ENCODE peak calls at places on chromosomes 12 and 14, in eight cellular contexts. U is A673; E is iris pigment epithelial cell; T is HTR-8/SVneo; B is activated naive CD4-positive, alpha-beta T cell treated with Interleukin-2 at 50 U/mL for 16 hours; Q is hepatocyte; N is stimulated activated CD4-positive, alpha-beta T cell treated with anti-CD3 and anti-CD28 coated beads, TNF-alpha, amount 100 ng/mL, for 1 hour; W is naive thymus-derived CD8-positive, alpha-beta T cell. K is an unnamed sample.

GRCh38 chr14:56487090-56487667 is 92.4 kb upstream of the TMEM260 start:
- DNase-seq in U (peak), E (peak), T (peak), B (no peak), Q (peak), N (no peak), W (no peak), K (peak)

GRCh38 chr12:49953961-49954835 is 3.7 kb downstream of the AQP2 start:
- DNase-seq in U (no peak), E (no peak), T (no peak), B (no peak), Q (no peak), N (no peak), W (no peak), K (no peak)

GRCh38 chr12:75722714-75723200 is 211.3 kb upstream of the KRR1 start:
- DNase-seq in U (peak), E (peak), T (peak), B (peak), Q (peak), N (no peak), W (no peak), K (no peak)

GRCh38 chr12:84817297-84817696 is 95.3 kb downstream of the SLC6A15 start:
- DNase-seq in U (no peak), E (no peak), T (no peak), B (no peak), Q (no peak), N (no peak), W (no peak), K (no peak)

GRCh38 chr12:109739747-109740693 is 26.4 kb downstream of the FAM222A start:
- DNase-seq in U (peak), E (no peak), T (no peak), B (no peak), Q (no peak), N (no peak), W (no peak), K (no peak)

GRCh38 chr12:103626498-103626897 is 39.4 kb downstream of the STAB2 start:
- DNase-seq in U (peak), E (no peak), T (no peak), B (no peak), Q (peak), N (no peak), W (no peak), K (no peak)

GRCh38 chr14:72909163-72909562 is 15.3 kb upstream of the DPF3 start:
- DNase-seq in U (peak), E (peak), T (no peak), B (no peak), Q (no peak), N (no peak), W (no peak), K (no peak)

GRCh38 chr12:55996201-55996714 is 818 bp upstream of the SUOX start:
- DNase-seq in U (peak), E (peak), T (peak), B (peak), Q (peak), N (no peak), W (peak), K (no peak)

GRCh38 chr12:49187184-49187583 is 1.7 kb downstream of the TUBA1A start:
- DNase-seq in U (peak), E (peak), T (no peak), B (no peak), Q (peak), N (no peak), W (no peak), K (no peak)

GRCh38 chr12:34597548-34598351 is 575.5 kb downstream of the ALG10 start:
- DNase-seq in U (no peak), E (no peak), T (no peak), B (no peak), Q (no peak), N (no peak), W (no peak), K (no peak)

GRCh38 chr12:99087278-99087677 is 442.2 kb downstream of the APAF1 start:
- DNase-seq in U (peak), E (peak), T (no peak), B (no peak), Q (no peak), N (no peak), W (no peak), K (no peak)

GRCh38 chr14:52391866-52392600 is 77.9 kb downstream of the PTGER2 start:
- DNase-seq in U (no peak), E (peak), T (no peak), B (no peak), Q (no peak), N (no peak), W (no peak), K (no peak)

GRCh38 chr12:3816266-3816665 is 56.9 kb downstream of the PARP11 start:
- DNase-seq in U (no peak), E (peak), T (no peak), B (no peak), Q (no peak), N (no peak), W (no peak), K (no peak)

GRCh38 chr12:124550123-124551089 is 17.0 kb downstream of the NCOR2 start:
- DNase-seq in U (peak), E (no peak), T (no peak), B (no peak), Q (no peak), N (no peak), W (no peak), K (no peak)

GRCh38 chr14:73953731-73954130 is 3.6 kb downstream of the COQ6 start:
- DNase-seq in U (no peak), E (no peak), T (no peak), B (no peak), Q (no peak), N (no peak), W (no peak), K (no peak)

GRCh38 chr12:53213348-53213747 is 6.3 kb upstream of the ITGB7 start:
- DNase-seq in U (peak), E (peak), T (peak), B (peak), Q (peak), N (peak), W (peak), K (peak)

GRCh38 chr14:90788031-90788430 is 28.2 kb downstream of the TTC7B start:
- DNase-seq in U (no peak), E (no peak), T (no peak), B (no peak), Q (no peak), N (no peak), W (no peak), K (no peak)

GRCh38 chr14:103519043-103519836 is 3.4 kb downstream of the CKB start:
- DNase-seq in U (no peak), E (no peak), T (no peak), B (no peak), Q (peak), N (no peak), W (no peak), K (no peak)

GRCh38 chr14:23641915-23642588 is 5.9 kb downstream of the DHRS2 start:
- DNase-seq in U (peak), E (no peak), T (no peak), B (no peak), Q (no peak), N (no peak), W (no peak), K (no peak)

GRCh38 chr12:60832300-60832699 is 1236.5 kb downstream of the SLC16A7 start:
- DNase-seq in U (no peak), E (peak), T (no peak), B (no peak), Q (no peak), N (no peak), W (no peak), K (no peak)

GRCh38 chr14:29652586-29652985 is 275.1 kb downstream of the PRKD1 start:
- DNase-seq in U (no peak), E (peak), T (no peak), B (no peak), Q (no peak), N (no peak), W (no peak), K (no peak)

GRCh38 chr14:20631821-20632389 is 9.6 kb downstream of the OR6S1 start:
- DNase-seq in U (peak), E (peak), T (no peak), B (no peak), Q (peak), N (no peak), W (no peak), K (no peak)

GRCh38 chr12:22409071-22409951 is 74.8 kb upstream of the ST8SIA1 start:
- DNase-seq in U (peak), E (no peak), T (no peak), B (peak), Q (peak), N (no peak), W (no peak), K (no peak)

GRCh38 chr14:54108481-54109471 is 152.2 kb upstream of the BMP4 start:
- DNase-seq in U (no peak), E (peak), T (peak), B (no peak), Q (no peak), N (no peak), W (no peak), K (no peak)

K was measured in NCI-H1048.